ENCODE peak calls at places on chromosomes 13 and 19, in eight cellular contexts. C is sigmoid colon, P is suprapubic skin, N is A549, B is ovary, E is stomach, Q is H1, O is K562. D is an unnamed sample.
A peak's percentile ranks its signal among the peaks of the same experiment; 100 is the strongest.

GRCh38 chr13:102913924-102914628 is 68.2 kb downstream of the ERCC5 start:
- DNase-seq in C (no peak), P (no peak), N (no peak), B (no peak), E (peak; percentile 53), Q (no peak), O (no peak), D (no peak)

GRCh38 chr13:35704331-35704730 is 227.8 kb upstream of the MAB21L1 start:
- DNase-seq in C (no peak), P (peak; percentile 48), N (no peak), B (no peak), E (no peak), Q (no peak), O (no peak), D (no peak)

GRCh38 chr13:46475586-46475991 is 77.4 kb upstream of the LRCH1 start:
- DNase-seq in C (no peak), P (no peak), N (no peak), B (no peak), E (no peak), Q (no peak), O (no peak), D (no peak)

GRCh38 chr13:57123660-57124059 is 17.1 kb upstream of the PRR20A start:
- DNase-seq in C (no peak), P (no peak), N (no peak), B (no peak), E (no peak), Q (no peak), O (no peak), D (peak; percentile 7)

GRCh38 chr13:44283598-44283997 is 90.0 kb upstream of the SERP2 start:
- DNase-seq in C (no peak), P (no peak), N (no peak), B (no peak), E (no peak), Q (no peak), O (no peak), D (no peak)

GRCh38 chr13:74443623-74444022 is 309.4 kb upstream of the KLF12 start:
- DNase-seq in C (no peak), P (no peak), N (peak; percentile 1), B (no peak), E (no peak), Q (no peak), O (no peak), D (no peak)

GRCh38 chr13:25286308-25286968 is 850 bp downstream of the MTMR6 start:
- DNase-seq in C (no peak), P (no peak), N (no peak), B (peak; percentile 27), E (no peak), Q (no peak), O (no peak), D (peak; percentile 35)

GRCh38 chr19:22784051-22784450 is at the start of gene ZNF99:
- DNase-seq in C (peak; percentile 67), P (peak; percentile 80), N (no peak), B (peak; percentile 31), E (no peak), Q (no peak), O (no peak), D (peak; percentile 19)

GRCh38 chr19:6604906-6605305 is 14.0 kb upstream of the CD70 start:
- DNase-seq in C (no peak), P (no peak), N (no peak), B (no peak), E (no peak), Q (no peak), O (no peak), D (no peak)

GRCh38 chr13:62014299-62014698 is 598.6 kb upstream of the PCDH20 start:
- DNase-seq in C (no peak), P (no peak), N (peak; percentile 6), B (no peak), E (no peak), Q (no peak), O (no peak), D (no peak)

GRCh38 chr19:12126707-12127106 is 13.4 kb downstream of the ZNF20 start:
- DNase-seq in C (no peak), P (no peak), N (no peak), B (no peak), E (no peak), Q (no peak), O (peak; percentile 18), D (no peak)

GRCh38 chr13:109789262-109789661 is 2.9 kb upstream of the IRS2 start:
- DNase-seq in C (no peak), P (no peak), N (no peak), B (no peak), E (no peak), Q (no peak), O (no peak), D (no peak)

GRCh38 chr19:45442927-45443461 is 19.3 kb upstream of the ERCC1 start:
- DNase-seq in C (peak; percentile 80), P (no peak), N (no peak), B (peak; percentile 69), E (peak; percentile 42), Q (no peak), O (peak; percentile 85), D (peak; percentile 66)

GRCh38 chr19:30898353-30899103 is 450.7 kb downstream of the TSHZ3 start:
- DNase-seq in C (no peak), P (peak; percentile 15), N (no peak), B (no peak), E (no peak), Q (peak; percentile 23), O (no peak), D (no peak)

GRCh38 chr13:98496966-98497365 is 79.9 kb downstream of the STK24 start:
- DNase-seq in C (no peak), P (no peak), N (no peak), B (no peak), E (no peak), Q (no peak), O (no peak), D (no peak)

GRCh38 chr13:32496574-32497160 is 41.9 kb downstream of the N4BP2L2 start:
- DNase-seq in C (no peak), P (no peak), N (no peak), B (no peak), E (no peak), Q (no peak), O (peak; percentile 51), D (no peak)

GRCh38 chr13:97367016-97367415 is 67.0 kb upstream of the RAP2A start:
- DNase-seq in C (no peak), P (no peak), N (no peak), B (no peak), E (no peak), Q (no peak), O (no peak), D (no peak)

GRCh38 chr19:51078731-51079130 is 4.0 kb downstream of the KLK14 start:
- DNase-seq in C (no peak), P (no peak), N (no peak), B (no peak), E (no peak), Q (no peak), O (no peak), D (no peak)

GRCh38 chr19:8242212-8242821 is 33.1 kb downstream of the CERS4 start:
- DNase-seq in C (no peak), P (no peak), N (no peak), B (no peak), E (no peak), Q (no peak), O (no peak), D (no peak)

GRCh38 chr19:8241646-8242045 is 32.5 kb downstream of the CERS4 start:
- DNase-seq in C (no peak), P (no peak), N (no peak), B (no peak), E (no peak), Q (no peak), O (no peak), D (no peak)

GRCh38 chr19:8239528-8240273 is 30.5 kb downstream of the CERS4 start:
- DNase-seq in C (no peak), P (no peak), N (no peak), B (no peak), E (no peak), Q (no peak), O (no peak), D (no peak)

GRCh38 chr19:8238251-8238650 is 29.1 kb downstream of the CERS4 start:
- DNase-seq in C (no peak), P (no peak), N (no peak), B (no peak), E (no peak), Q (no peak), O (no peak), D (no peak)

GRCh38 chr19:8240274-8241229 is 31.4 kb downstream of the CERS4 start:
- DNase-seq in C (peak; percentile 95), P (peak; percentile 87), N (no peak), B (peak; percentile 91), E (peak; percentile 94), Q (peak; percentile 51), O (peak; percentile 96), D (peak; percentile 75)
- H3K27ac ChIP-seq in C (peak overlapping the region; percentile 64), P (peak overlapping the region; percentile 60), N (peak overlapping the region; percentile 54), B (peak overlapping the region; percentile 46), E (peak overlapping the region; percentile 52), Q (peak overlapping the region; percentile 43), O (peak overlapping the region; percentile 67), D (peak overlapping the region; percentile 70)

GRCh38 chr13:49053215-49053614 is 77.5 kb downstream of the FNDC3A start:
- DNase-seq in C (no peak), P (no peak), N (no peak), B (no peak), E (no peak), Q (no peak), O (no peak), D (no peak)
- TF ChIP-seq EP300 in C (no peak), P (no peak), N (no peak), B (no peak), E (no peak), Q (no peak), O (no peak), D (no peak)

GRCh38 chr19:47419037-47419783 is at the start of gene MEIS3:
- DNase-seq in C (no peak), P (no peak), N (no peak), B (peak; percentile 44), E (no peak), Q (no peak), O (peak; percentile 44), D (no peak)
- TF ChIP-seq POLR2A in C (no peak), P (no peak), N (peak; percentile 31), B (no peak), E (no peak), Q (no peak), O (no peak), D (no peak)

DNA sequence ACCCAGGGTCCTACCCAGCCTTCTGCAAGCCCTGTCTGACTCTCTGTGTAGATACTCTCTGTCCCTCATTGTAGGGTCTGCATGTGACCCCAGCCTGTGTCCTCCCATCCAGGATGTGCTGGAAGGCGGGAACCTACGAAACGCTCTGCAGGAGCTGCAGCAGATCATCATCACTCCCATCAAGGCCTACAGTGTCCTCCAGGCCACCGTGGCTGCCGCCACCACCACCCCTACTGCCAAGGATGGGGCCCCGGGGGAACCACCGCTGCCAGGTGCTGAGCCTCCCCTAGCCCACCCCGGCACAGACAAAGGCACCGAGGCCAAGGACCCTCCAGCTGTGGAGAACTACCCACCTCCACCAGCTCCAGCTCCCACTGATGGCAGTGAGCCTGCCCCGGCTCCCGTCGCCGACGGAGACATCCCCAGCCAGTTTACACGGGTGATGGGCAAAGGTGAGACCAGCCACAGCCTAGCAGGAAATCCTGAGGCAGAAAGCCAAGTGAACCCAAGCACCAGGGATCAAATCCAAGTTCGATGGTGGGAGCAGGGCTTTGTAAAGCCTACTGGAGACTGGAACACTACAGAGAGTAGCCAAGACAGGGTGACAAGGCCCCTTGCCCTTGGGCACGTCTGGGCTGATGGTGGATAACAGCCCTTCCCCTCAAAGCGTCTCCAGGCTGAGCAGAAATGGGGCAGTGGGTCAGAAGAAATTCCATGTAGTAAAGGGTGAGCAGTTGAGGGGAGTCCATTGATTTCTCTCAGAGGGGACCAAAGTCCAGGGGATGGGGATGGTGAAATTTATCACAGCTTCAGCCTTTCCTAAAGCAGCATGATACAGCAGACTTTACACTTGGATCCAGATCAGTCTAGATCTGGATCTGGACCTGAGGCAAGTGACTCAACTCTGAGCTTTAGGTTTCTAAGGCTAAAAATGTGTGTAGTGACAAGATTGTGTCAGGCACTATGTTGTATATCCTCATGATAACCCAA is 13.2 kb downstream of the PAF1 start:
- DNase-seq in C (no peak), P (no peak), N (no peak), B (no peak), E (no peak), Q (no peak), O (no peak), D (no peak)
- H3K27ac ChIP-seq in C (no peak overlapping the region), P (no peak overlapping the region), N (no peak overlapping the region), B (no peak overlapping the region), E (no peak overlapping the region), Q (no peak overlapping the region), O (no peak overlapping the region), D (no peak overlapping the region)

D was measured in tibial nerve.